ENCODE peak calls at places on chromosomes 2 and 18, in nine cellular contexts. E, B, R, W, S, I, H, V and J are unnamed samples.

GRCh38 chr2:33620-34019 is 12.7 kb downstream of the FAM110C start:
- DNase-seq in S (no peak), H (peak; percentile 97), E (no peak), B (no peak), R (no peak), V (no peak), I (peak; percentile 75), W (no peak), J (no peak)

GRCh38 chr2:43221660-43222471 is 4.5 kb downstream of the ZFP36L2 start:
- DNase-seq in V (peak; percentile 92), I (peak; percentile 87), W (peak; percentile 89), B (peak; percentile 95), S (peak; percentile 91), H (peak; percentile 89), E (peak; percentile 89), R (peak; percentile 95), J (peak; percentile 77)

GRCh38 chr2:54076577-54076976 is 38.8 kb upstream of the ACYP2 start:
- DNase-seq in B (no peak), E (no peak), R (no peak), S (no peak), V (no peak), W (no peak), I (no peak), H (no peak), J (no peak)

GRCh38 chr2:48065096-48065495 is 158.8 kb upstream of the FBXO11 start:
- DNase-seq in B (no peak), H (peak; percentile 83), W (no peak), E (no peak), R (no peak), S (no peak), V (no peak), I (no peak), J (no peak)

GRCh38 chr2:9735335-9735734 is 104.5 kb upstream of the YWHAQ start:
- DNase-seq in R (no peak), E (no peak), V (no peak), I (no peak), H (no peak), S (no peak), B (no peak), W (no peak), J (no peak)

GRCh38 chr2:8154936-8155335 is 526.9 kb upstream of the ID2 start:
- DNase-seq in W (no peak), R (peak; percentile 15), I (no peak), V (no peak), H (peak; percentile 40), S (no peak), B (peak; percentile 59), E (no peak), J (peak; percentile 35)

GRCh38 chr2:117856415-117857210 is 42.1 kb downstream of the DDX18 start:
- DNase-seq in S (no peak), V (no peak), W (peak; percentile 46), E (no peak), R (peak; percentile 97), I (no peak), H (peak; percentile 93), B (peak; percentile 97), J (peak; percentile 81)

GRCh38 chr18:48946329-48946835 is 4.4 kb downstream of the SMAD7 start:
- DNase-seq in S (no peak), H (peak; percentile 80), E (no peak), V (no peak), W (no peak), R (peak; percentile 87), I (no peak), B (no peak), J (no peak)

GRCh38 chr2:232550351-232551261 is at the start of the genes EIF4E2 and TIGD1:
- DNase-seq in B (peak; percentile 94), R (peak; percentile 93), V (peak; percentile 92), I (peak; percentile 93), E (peak; percentile 96), S (peak; percentile 94), W (peak; percentile 98), H (peak; percentile 74), J (peak; percentile 65)
- TF ChIP-seq CTCF in B (no peak), R (peak; percentile 14), V (peak; percentile 53), I (no peak), E (peak; percentile 47), S (peak; percentile 33), W (no peak), H (peak; percentile 45), J (peak; percentile 42)

DNA sequence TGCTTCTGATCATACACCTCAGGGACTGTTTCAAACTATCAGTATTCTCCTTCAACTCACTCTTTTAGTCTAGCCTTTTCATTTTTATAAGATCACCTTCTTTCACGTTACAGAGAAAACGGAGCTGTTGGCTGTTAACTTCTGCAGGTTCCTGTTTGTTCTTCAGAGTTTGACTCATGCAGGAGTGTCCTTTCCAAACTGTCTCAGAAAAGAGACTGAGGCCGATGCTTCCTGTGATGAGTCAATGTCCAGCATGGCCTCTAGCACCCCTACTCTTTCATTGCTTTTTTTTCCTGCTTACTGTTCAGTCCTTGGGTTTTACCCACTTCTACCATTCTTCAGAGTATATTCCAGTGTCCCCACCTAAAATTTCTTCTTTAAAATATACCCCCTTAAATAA is 240.8 kb upstream of the RGPD4 start:
- DNase-seq in B (peak; percentile 2), V (no peak), I (no peak), R (no peak), E (no peak), S (no peak), H (peak; percentile 86), W (no peak), J (no peak)
- H3K4me3 ChIP-seq in B (no peak overlapping the region), V (no peak overlapping the region), I (no peak overlapping the region), R (no peak overlapping the region), E (no peak overlapping the region), S (no peak overlapping the region), H (no peak overlapping the region), W (no peak overlapping the region), J (no peak overlapping the region)

GRCh38 chr2:100237770-100238169 is 84.5 kb downstream of the LONRF2 start:
- DNase-seq in H (no peak), I (no peak), B (no peak), R (no peak), W (no peak), E (no peak), S (no peak), V (no peak), J (no peak)
- TF ChIP-seq CTCF in H (no peak), I (no peak), B (no peak), R (no peak), W (no peak), E (no peak), S (no peak), V (no peak), J (no peak)

GRCh38 chr2:168802825-168803726 is 639 bp downstream of the NOSTRIN start:
- DNase-seq in H (peak; percentile 17), B (no peak), R (no peak), W (no peak), I (peak; percentile 30), S (no peak), E (no peak), V (no peak), J (no peak)
- H3K4me3 ChIP-seq in H (no peak overlapping the region), B (no peak overlapping the region), R (no peak overlapping the region), W (peak overlapping the region; percentile 30), I (no peak overlapping the region), S (peak overlapping the region; percentile 50), E (no peak overlapping the region), V (peak overlapping the region; percentile 10), J (no peak overlapping the region)

GRCh38 chr18:61851940-61852451 is 40.8 kb downstream of the RNF152 start:
- DNase-seq in H (no peak), E (no peak), B (peak; percentile 60), W (no peak), V (no peak), R (peak; percentile 89), I (no peak), S (no peak), J (no peak)
- TF ChIP-seq CTCF in H (no peak), E (no peak), B (no peak), W (no peak), V (no peak), R (peak; percentile 22), I (no peak), S (no peak), J (no peak)

GRCh38 chr2:70934981-70935380 is 719 bp upstream of the ATP6V1B1 start:
- DNase-seq in I (no peak), V (no peak), H (no peak), B (no peak), R (no peak), E (no peak), W (no peak), S (no peak), J (no peak)

GRCh38 chr2:70936165-70936978 is 672 bp downstream of the ATP6V1B1 start:
- DNase-seq in I (no peak), W (no peak), H (no peak), S (no peak), B (no peak), E (no peak), R (no peak), V (no peak), J (no peak)

GRCh38 chr2:70937866-70938579 is 2.3 kb downstream of the ATP6V1B1 start:
- DNase-seq in H (no peak), R (no peak), S (peak; percentile 6), I (no peak), E (no peak), V (no peak), B (no peak), W (no peak), J (no peak)

GRCh38 chr2:70936979-70937811 is 1.5 kb downstream of the ATP6V1B1 start:
- DNase-seq in W (no peak), I (no peak), H (no peak), B (no peak), S (peak; percentile 1), E (no peak), V (no peak), R (peak; percentile 24), J (no peak)

DNA sequence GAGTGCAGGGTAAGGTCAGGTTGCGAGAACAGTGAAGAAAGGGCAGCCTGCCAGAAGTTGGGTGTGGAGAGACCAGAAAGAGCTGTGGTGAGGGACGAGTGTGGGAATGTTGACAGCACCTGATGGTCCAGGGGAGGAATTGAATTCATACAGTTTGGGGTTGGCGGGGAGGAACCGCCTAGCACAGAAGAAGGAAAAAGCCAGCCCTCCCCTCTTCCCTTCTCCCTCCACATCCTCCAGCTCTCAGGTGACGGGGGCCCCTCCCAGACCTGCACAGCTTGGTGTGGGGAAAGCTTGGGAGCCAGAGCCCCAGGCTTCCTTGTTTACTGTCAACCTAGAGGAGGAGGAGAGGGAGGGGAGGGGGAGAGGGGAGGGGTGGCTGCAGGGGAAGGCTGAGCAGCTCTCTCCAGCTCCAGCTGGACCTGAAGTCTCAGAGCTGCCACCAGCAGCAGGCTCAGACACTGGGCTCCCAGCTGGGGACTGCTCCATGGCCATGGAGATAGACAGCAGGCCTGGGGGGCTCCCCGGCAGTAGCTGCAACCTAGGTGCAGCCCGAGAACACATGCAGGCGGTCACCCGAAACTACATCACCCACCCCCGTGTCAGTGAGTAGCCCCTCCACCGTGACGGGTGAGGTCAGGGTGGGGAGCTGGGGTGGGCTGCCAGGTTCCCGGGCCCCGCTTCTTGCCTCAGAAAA is at the start of gene ATP6V1B1:
- DNase-seq in R (no peak), I (peak; percentile 12), W (no peak), S (no peak), V (no peak), E (no peak), B (no peak), H (no peak), J (no peak)
- H3K4me3 ChIP-seq in R (no peak within 1 kb of the TSS), I (no peak within 1 kb of the TSS), W (no peak within 1 kb of the TSS), S (no peak within 1 kb of the TSS), V (no peak within 1 kb of the TSS), E (no peak within 1 kb of the TSS), B (no peak within 1 kb of the TSS), H (no peak within 1 kb of the TSS), J (no peak within 1 kb of the TSS)